ENCODE peak calls at places on chromosomes 5 and 9, in four cellular contexts. B is cardiac fibroblast, Z is SJSA1, R is dorsolateral prefrontal cortex. F is an unnamed sample.

GRCh38 chr5:83408719-83409118 is 62.8 kb upstream of the VCAN start:
- DNase-seq in B (no peak), Z (no peak), R (no peak), F (no peak)

GRCh38 chr5:75601996-75602395 is 9.3 kb upstream of the ANKDD1B start:
- DNase-seq in B (no peak), Z (peak), R (no peak), F (peak)

GRCh38 chr5:148810821-148811220 is 15.6 kb upstream of the ADRB2 start:
- DNase-seq in B (no peak), Z (no peak), R (no peak), F (no peak)

GRCh38 chr9:138105561-138106505 is 228.3 kb downstream of the CACNA1B start:
- DNase-seq in B (no peak), Z (no peak), R (no peak), F (no peak)

GRCh38 chr5:35161637-35162248 is 68.5 kb downstream of the PRLR start:
- DNase-seq in B (no peak), Z (no peak), R (no peak), F (no peak)

GRCh38 chr5:56259002-56259511 is 25.9 kb upstream of the ANKRD55 start:
- DNase-seq in B (peak), Z (peak), R (no peak), F (peak)

GRCh38 chr5:180090769-180091546 is 19.4 kb upstream of the RNF130 start:
- DNase-seq in B (peak), Z (no peak), R (peak), F (no peak)

GRCh38 chr5:35393901-35394300 is 163.6 kb upstream of the PRLR start:
- DNase-seq in B (no peak), Z (no peak), R (no peak), F (no peak)

GRCh38 chr5:154654484-154655375 is 100.4 kb upstream of the LARP1 start:
- DNase-seq in B (peak), Z (no peak), R (no peak), F (no peak)

GRCh38 chr9:36716496-36716895 is 143.8 kb downstream of the MELK start:
- DNase-seq in B (no peak), Z (peak), R (no peak), F (no peak)

GRCh38 chr5:148476302-148476701 is 92.5 kb downstream of the FBXO38 start:
- DNase-seq in B (no peak), Z (no peak), R (no peak), F (no peak)

GRCh38 chr9:76153902-76154629 is 240.2 kb downstream of the RFK start:
- DNase-seq in B (no peak), Z (no peak), R (no peak), F (no peak)

GRCh38 chr5:34556514-34556782 is 99.7 kb upstream of the RAI14 start:
- DNase-seq in B (no peak), Z (no peak), R (no peak), F (no peak)

GRCh38 chr9:124453586-124454191 is 3.4 kb downstream of the ADGRD2 start:
- DNase-seq in B (no peak), Z (no peak), R (no peak), F (peak)

GRCh38 chr9:966936-967335 is 9.5 kb upstream of the DMRT3 start:
- DNase-seq in B (no peak), Z (no peak), R (no peak), F (no peak)

GRCh38 chr9:15205632-15206243 is 101.3 kb downstream of the TTC39B start:
- DNase-seq in B (no peak), Z (no peak), R (no peak), F (no peak)

GRCh38 chr5:1961304-1961946 is 78.7 kb upstream of the IRX4 start:
- DNase-seq in B (no peak), Z (no peak), R (no peak), F (no peak)

GRCh38 chr9:113187935-113188595 is 33.0 kb downstream of the FKBP15 start:
- DNase-seq in B (peak), Z (peak), R (no peak), F (peak)

GRCh38 chr5:4879693-4880303 is 260.3 kb upstream of the ADAMTS16 start:
- DNase-seq in B (peak), Z (peak), R (peak), F (peak)

GRCh38 chr5:168987540-168988300 is 313.2 kb downstream of the SLIT3 start:
- DNase-seq in B (peak), Z (peak), R (peak), F (peak)

GRCh38 chr9:3880851-3881250 is 355.1 kb upstream of the RFX3 start:
- DNase-seq in B (peak), Z (peak), R (no peak), F (peak)

GRCh38 chr9:27499481-27499880 is 24.6 kb upstream of the IFNK start:
- DNase-seq in B (peak), Z (peak), R (no peak), F (no peak)

GRCh38 chr5:55021465-55021864 is 2.6 kb upstream of the GZMK start:
- DNase-seq in B (no peak), Z (no peak), R (no peak), F (no peak)

GRCh38 chr9:92276223-92277007 is 17.1 kb downstream of the IARS1 start:
- DNase-seq in B (peak), Z (no peak), R (no peak), F (no peak)

GRCh38 chr5:154221371-154221896 is 30.9 kb downstream of the GALNT10 start:
- DNase-seq in B (peak), Z (peak), R (no peak), F (peak)

GRCh38 chr5:95162231-95162992 is 122.5 kb downstream of the MCTP1 start:
- DNase-seq in B (no peak), Z (no peak), R (no peak), F (no peak)

GRCh38 chr9:80842976-80843506 is 846.3 kb downstream of the TLE1 start:
- DNase-seq in B (no peak), Z (no peak), R (no peak), F (no peak)

GRCh38 chr5:6193315-6193714 is 185.0 kb downstream of the MED10 start:
- DNase-seq in B (no peak), Z (no peak), R (no peak), F (no peak)

GRCh38 chr9:9998491-9999287 is 614.1 kb downstream of the PTPRD start:
- DNase-seq in B (no peak), Z (no peak), R (no peak), F (no peak)

GRCh38 chr9:125933056-125933455 is 185.9 kb downstream of the PBX3 start:
- DNase-seq in B (no peak), Z (no peak), R (no peak), F (no peak)

GRCh38 chr5:178318382-178318781 is 85.8 kb upstream of the PHYKPL start:
- DNase-seq in B (no peak), Z (no peak), R (no peak), F (no peak)

GRCh38 chr5:124554746-124555145 is 191.7 kb downstream of the ZNF608 start:
- DNase-seq in B (no peak), Z (no peak), R (no peak), F (no peak)

GRCh38 chr5:175588709-175589429 is 69.0 kb upstream of the HRH2 start:
- DNase-seq in B (no peak), Z (no peak), R (no peak), F (no peak)

GRCh38 chr5:129652353-129653138 is 95.3 kb upstream of the MINAR2 start:
- DNase-seq in B (no peak), Z (no peak), R (no peak), F (no peak)

GRCh38 chr5:32059779-32060178 is 114.3 kb downstream of the GOLPH3 start:
- DNase-seq in B (no peak), Z (no peak), R (no peak), F (no peak)

GRCh38 chr9:27053369-27054057 is 48.0 kb upstream of the LRRC19 start:
- DNase-seq in B (peak), Z (peak), R (no peak), F (no peak)

GRCh38 chr9:70113403-70114022 is 69.9 kb downstream of the MAMDC2 start:
- DNase-seq in B (peak), Z (peak), R (peak), F (peak)

GRCh38 chr5:96942911-96943310 is 7.0 kb downstream of the LNPEP start:
- DNase-seq in B (no peak), Z (no peak), R (no peak), F (no peak)

DNA sequence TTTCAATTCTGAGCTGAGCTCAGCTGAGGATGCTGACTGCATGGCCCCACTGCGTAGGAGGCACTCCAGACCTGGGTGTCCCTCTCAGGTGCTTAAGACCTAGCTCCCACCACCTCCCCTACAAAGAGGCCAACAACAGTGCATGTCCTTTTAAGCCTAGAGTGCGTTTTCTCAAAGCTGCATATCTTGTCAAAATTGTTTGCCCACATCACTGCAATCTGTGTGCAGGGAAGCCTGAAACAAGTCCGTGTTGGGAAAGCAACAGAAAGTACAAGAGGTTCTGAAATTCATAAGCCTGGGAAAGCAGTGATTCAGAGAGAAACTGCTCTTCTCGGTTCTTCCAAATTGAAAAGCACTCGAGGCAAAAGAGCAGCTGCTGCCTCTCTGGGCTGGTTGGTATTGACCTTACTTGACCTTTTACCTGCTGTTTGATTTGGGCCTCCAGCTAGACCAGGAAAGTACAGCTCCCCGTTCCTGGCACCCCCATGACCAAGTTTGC is 238.4 kb downstream of the NR2F1-AS1 start:
- DNase-seq in B (no peak), Z (no peak), R (no peak), F (no peak)
- H3K4me3 ChIP-seq in B (no peak), Z (no peak), R (no peak), F (no peak)

GRCh38 chr9:116910201-116910600 is 223.1 kb downstream of the TRIM32 start:
- DNase-seq in B (no peak), Z (no peak), R (no peak), F (no peak)
- H3K4me3 ChIP-seq in B (no peak), Z (no peak), R (no peak), F (no peak)

GRCh38 chr5:111681791-111682190 is 75.2 kb downstream of the NREP start:
- DNase-seq in B (peak), Z (peak), R (no peak), F (no peak)
- H3K4me3 ChIP-seq in B (no peak), Z (peak), R (no peak), F (no peak)

DNA sequence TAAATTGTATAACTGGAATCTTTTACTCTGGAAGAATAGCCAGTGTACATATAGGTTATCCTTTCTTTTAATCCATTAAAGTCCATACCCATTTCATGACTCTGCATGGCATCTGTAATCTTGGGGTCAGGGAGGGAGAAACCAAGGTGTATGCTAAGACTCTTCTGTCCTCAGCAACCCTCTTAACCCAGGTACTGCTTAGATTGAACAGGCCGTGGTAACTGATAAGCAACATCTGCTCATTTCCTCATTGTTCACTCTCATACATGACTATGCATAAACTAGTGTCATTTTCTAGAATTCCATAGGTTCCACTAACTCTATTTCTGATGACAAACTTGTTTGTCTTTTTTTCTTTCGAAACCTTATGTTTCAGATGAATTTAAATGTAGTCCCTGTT is 69.3 kb upstream of the IFNE start:
- DNase-seq in B (no peak), Z (no peak), R (no peak), F (peak)
- H3K4me3 ChIP-seq in B (no peak), Z (no peak), R (no peak), F (no peak)

GRCh38 chr5:137887831-137888230 is 1.4 kb upstream of the PKD2L2 start:
- DNase-seq in B (no peak), Z (no peak), R (no peak), F (no peak)

GRCh38 chr5:137891849-137892248 is 2.6 kb downstream of the PKD2L2 start:
- DNase-seq in B (no peak), Z (no peak), R (no peak), F (no peak)

GRCh38 chr5:137890850-137891249 is 1.6 kb downstream of the PKD2L2 start:
- DNase-seq in B (no peak), Z (no peak), R (no peak), F (no peak)

GRCh38 chr5:137888875-137889759 is at the start of gene PKD2L2:
- DNase-seq in B (peak), Z (no peak), R (peak), F (peak)

DNA sequence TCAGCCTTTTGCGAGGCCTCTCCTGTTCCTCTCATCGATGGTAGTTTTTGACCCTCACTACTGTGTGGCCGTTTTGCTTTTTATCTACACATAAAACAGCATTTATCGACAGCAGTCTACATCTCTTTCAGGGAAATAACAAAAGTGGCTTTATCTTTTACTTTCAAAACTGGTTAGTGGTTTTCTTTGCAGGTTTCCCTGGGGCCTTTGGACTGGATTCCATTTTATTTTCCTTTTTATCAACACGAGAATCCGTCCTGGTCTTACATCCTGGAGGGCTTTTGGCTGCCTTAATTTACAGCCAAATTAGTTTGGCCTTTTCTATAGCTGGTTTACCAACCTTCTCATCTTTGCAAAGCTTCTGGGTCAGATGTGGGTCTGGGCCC is 775 bp upstream of the PKD2L2 start:
- DNase-seq in B (no peak), Z (no peak), R (no peak), F (no peak)
- H3K4me3 ChIP-seq in B (peak), Z (no peak), R (peak), F (peak)

GRCh38 chr9:90107864-90108263 is 503.1 kb downstream of the GADD45G start:
- DNase-seq in B (no peak), Z (no peak), R (no peak), F (no peak)
- H3K4me3 ChIP-seq in B (no peak), Z (no peak), R (no peak), F (no peak)

GRCh38 chr9:114424126-114424525 is 36.3 kb upstream of the AKNA start:
- DNase-seq in B (no peak), Z (no peak), R (no peak), F (no peak)

GRCh38 chr9:114427644-114428043 is 39.9 kb upstream of the AKNA start:
- DNase-seq in B (no peak), Z (no peak), R (no peak), F (no peak)

GRCh38 chr9:114425126-114425525 is 37.3 kb upstream of the AKNA start:
- DNase-seq in B (no peak), Z (no peak), R (no peak), F (no peak)

GRCh38 chr9:114428466-114428865 is 40.7 kb upstream of the AKNA start:
- DNase-seq in B (no peak), Z (no peak), R (peak), F (no peak)

DNA sequence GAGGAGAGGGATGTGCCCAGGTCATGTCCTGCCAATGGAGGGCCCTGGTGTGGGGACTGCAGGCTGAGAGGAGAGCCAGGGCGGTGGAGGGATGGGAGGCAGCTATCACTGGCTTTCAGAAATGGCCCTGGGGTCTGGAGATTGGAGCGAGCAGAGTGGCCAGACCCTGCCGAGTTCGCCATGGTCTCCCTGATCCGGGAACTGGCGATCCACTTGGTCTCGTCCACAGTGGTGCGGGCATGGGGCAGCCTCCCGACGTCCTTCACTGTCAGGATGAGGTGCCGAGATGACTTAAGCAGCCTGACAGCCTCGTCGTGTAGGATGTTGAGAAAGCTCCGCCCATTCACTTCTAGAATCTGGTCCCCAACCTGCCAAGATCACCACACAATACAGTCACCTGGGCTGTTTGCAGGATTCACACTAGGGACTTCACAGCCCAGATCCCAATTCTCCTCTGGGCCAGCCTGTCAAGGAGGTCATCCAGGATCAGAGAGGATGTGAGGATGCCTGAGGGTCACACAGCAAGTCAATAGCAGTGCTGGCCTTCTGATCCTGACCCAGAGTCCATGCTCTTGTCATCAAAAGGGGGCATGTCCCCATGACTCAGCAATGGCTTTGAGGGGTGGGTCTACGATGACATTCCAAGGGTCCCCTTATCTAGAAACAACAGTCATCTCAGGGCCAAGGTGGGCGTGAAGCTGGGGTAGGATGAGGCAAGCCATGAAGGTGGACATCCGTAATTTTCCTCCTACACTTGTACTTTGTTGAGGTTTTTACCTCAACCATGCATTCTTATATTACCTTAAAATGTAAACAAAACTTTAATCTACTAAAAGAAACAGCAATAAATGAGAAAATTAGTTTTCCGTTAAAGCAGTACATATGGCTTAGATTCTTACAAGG is 38.5 kb upstream of the AKNA start:
- DNase-seq in B (no peak), Z (no peak), R (no peak), F (no peak)
- H3K4me3 ChIP-seq in B (no peak), Z (no peak), R (no peak), F (no peak)

GRCh38 chr9:87518702-87519335 is 21.2 kb downstream of the DAPK1 start:
- DNase-seq in B (peak), Z (no peak), R (no peak), F (no peak)
- H3K4me3 ChIP-seq in B (no peak), Z (no peak), R (no peak), F (no peak)

DNA sequence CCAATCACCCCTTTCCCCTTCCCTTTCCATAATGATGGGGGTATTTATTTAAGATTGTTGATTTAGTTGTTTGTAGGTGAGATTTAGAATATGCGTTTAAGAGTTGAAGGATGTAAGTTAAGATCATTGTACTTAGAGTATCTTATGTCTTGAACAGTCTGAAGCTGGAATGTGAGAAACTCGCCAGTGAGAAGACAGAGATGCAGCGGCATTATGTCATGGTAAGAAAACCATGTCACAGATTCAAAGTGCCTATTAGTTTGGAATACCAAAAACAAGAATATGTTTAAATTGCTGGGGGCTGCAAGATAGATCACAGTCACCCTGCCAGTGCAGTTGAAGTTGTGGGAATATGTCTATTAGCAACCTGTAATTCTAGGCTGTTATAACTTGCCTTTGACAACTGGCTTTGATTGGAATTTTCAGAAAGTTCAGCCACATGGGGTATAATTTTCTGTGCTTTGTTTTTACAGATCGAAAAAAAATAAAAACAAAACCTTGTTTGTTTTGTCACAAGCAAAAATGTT is 3.0 kb downstream of the TLE4 start:
- DNase-seq in B (peak), Z (peak), R (no peak), F (no peak)
- H3K4me3 ChIP-seq in B (peak), Z (peak), R (peak), F (no peak)

F was measured in PC-9.